ENCODE peak calls at places on chromosomes 11 and 22, in seven cellular contexts. C is lower leg skin, L is fibroblast of the aortic adventitia, V is uterus, Q is right lobe of liver, S is brain microvascular endothelial cell, U is AG10803. W is an unnamed sample.

GRCh38 chr11:95092549-95093324 is 3.1 kb downstream of the ENDOD1 start:
- DNase-seq in C (no peak), L (peak; percentile 53), V (no peak), Q (no peak), S (peak; percentile 72), U (peak; percentile 47), W (no peak)

GRCh38 chr22:20429254-20430100 is 8.1 kb downstream of the SCARF2 start:
- DNase-seq in C (no peak), L (no peak), V (peak; percentile 20), Q (no peak), S (no peak), U (no peak), W (peak; percentile 86)

GRCh38 chr11:10460611-10461275 is 5.7 kb downstream of the AMPD3 start:
- DNase-seq in C (no peak), L (no peak), V (no peak), Q (no peak), S (no peak), U (no peak), W (no peak)

GRCh38 chr11:70788247-70789022 is 390.1 kb downstream of the CTTN start:
- DNase-seq in C (no peak), L (peak; percentile 80), V (no peak), Q (no peak), S (peak; percentile 94), U (peak; percentile 70), W (peak; percentile 32)

GRCh38 chr11:73152861-73153483 is 10.9 kb upstream of the FCHSD2 start:
- DNase-seq in C (no peak), L (no peak), V (no peak), Q (no peak), S (no peak), U (no peak), W (no peak)

GRCh38 chr11:75262961-75263852 is 22.6 kb downstream of the TPBGL start:
- DNase-seq in C (no peak), L (no peak), V (peak; percentile 13), Q (peak; percentile 54), S (no peak), U (no peak), W (peak; percentile 63)

GRCh38 chr11:65979261-65979759 is 17.8 kb downstream of the SART1 start:
- DNase-seq in C (no peak), L (no peak), V (no peak), Q (no peak), S (no peak), U (no peak), W (no peak)

GRCh38 chr11:76849376-76849775 is 11.3 kb upstream of the ACER3 start:
- DNase-seq in C (no peak), L (no peak), V (no peak), Q (no peak), S (no peak), U (no peak), W (no peak)

GRCh38 chr22:20133930-20134549 is 2.4 kb downstream of the ZDHHC8 start:
- DNase-seq in C (no peak), L (no peak), V (no peak), Q (no peak), S (no peak), U (no peak), W (no peak)

GRCh38 chr11:32422545-32422944 is 12.8 kb downstream of the WT1 start:
- DNase-seq in C (no peak), L (no peak), V (no peak), Q (no peak), S (no peak), U (no peak), W (no peak)

GRCh38 chr11:121240650-121241299 is 51.8 kb upstream of the SC5D start:
- DNase-seq in C (no peak), L (peak; percentile 25), V (no peak), Q (no peak), S (no peak), U (peak; percentile 61), W (no peak)

GRCh38 chr22:41092847-41093371 is 517 bp downstream of the EP300 start:
- DNase-seq in C (no peak), L (peak; percentile 46), V (peak; percentile 19), Q (no peak), S (no peak), U (peak; percentile 23), W (peak; percentile 74)

GRCh38 chr11:76823481-76824028 is 37.2 kb upstream of the ACER3 start:
- DNase-seq in C (no peak), L (peak; percentile 89), V (peak; percentile 54), Q (no peak), S (peak; percentile 63), U (peak; percentile 59), W (no peak)

GRCh38 chr11:117390743-117391142 is 63.1 kb downstream of the CEP164 start:
- DNase-seq in C (no peak), L (no peak), V (no peak), Q (peak; percentile 23), S (no peak), U (no peak), W (no peak)

GRCh38 chr22:24432059-24432853 is 4.9 kb downstream of the ADORA2A start:
- DNase-seq in C (no peak), L (peak; percentile 83), V (peak; percentile 58), Q (no peak), S (peak; percentile 25), U (peak; percentile 32), W (peak; percentile 75)

GRCh38 chr22:35400335-35400680 is 368 bp downstream of the MCM5 start:
- DNase-seq in C (no peak), L (no peak), V (no peak), Q (no peak), S (no peak), U (no peak), W (no peak)

GRCh38 chr22:39735776-39736175 is 157.8 kb downstream of the ENTHD1 start:
- DNase-seq in C (no peak), L (no peak), V (no peak), Q (no peak), S (no peak), U (no peak), W (peak; percentile 56)

DNA sequence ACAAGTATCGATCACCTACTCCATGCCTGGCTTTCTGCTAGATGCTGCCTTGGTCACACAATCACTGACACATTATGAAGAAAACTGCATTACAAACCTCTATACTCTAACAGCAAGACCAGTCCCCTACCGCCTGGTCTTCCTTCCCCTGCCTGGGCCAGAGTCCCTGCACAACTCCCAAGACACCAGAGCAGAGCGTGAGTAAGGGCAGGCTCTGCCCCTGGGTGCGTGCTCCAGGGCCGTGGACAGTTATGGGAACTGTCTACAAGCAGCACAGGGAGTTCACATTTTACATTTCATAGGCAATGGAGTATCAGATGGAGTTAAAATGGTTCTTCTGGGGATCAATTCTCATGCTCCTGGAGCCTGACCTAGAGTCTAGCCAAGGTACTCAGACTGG is 6.5 kb downstream of the FZD4 start:
- DNase-seq in C (no peak), L (no peak), V (no peak), Q (no peak), S (no peak), U (no peak), W (no peak)
- H3K4me3 ChIP-seq in C (no peak overlapping the region), L (peak overlapping the region; percentile 9), V (no peak overlapping the region), Q (no peak overlapping the region), S (no peak overlapping the region), U (no peak overlapping the region), W (peak overlapping the region; percentile 82)

GRCh38 chr11:15379483-15379882 is 264.8 kb downstream of the INSC start:
- DNase-seq in C (no peak), L (no peak), V (no peak), Q (no peak), S (no peak), U (no peak), W (no peak)
- TF ChIP-seq CTCF in C (no peak), L (no peak), V (no peak), Q (no peak), S (no peak), U (no peak), W (no peak)

GRCh38 chr11:62505112-62505783 is 41.4 kb downstream of the AHNAK start:
- DNase-seq in C (peak; percentile 28), L (no peak), V (peak; percentile 28), Q (no peak), S (peak; percentile 16), U (no peak), W (no peak)

GRCh38 chr11:62504158-62504973 is 42.2 kb downstream of the AHNAK start:
- DNase-seq in C (no peak), L (no peak), V (no peak), Q (no peak), S (no peak), U (no peak), W (peak; percentile 80)

GRCh38 chr11:62507023-62507422 is 39.6 kb downstream of the AHNAK start:
- DNase-seq in C (no peak), L (no peak), V (peak; percentile 37), Q (no peak), S (no peak), U (no peak), W (no peak)

GRCh38 chr11:62506413-62506940 is 40.1 kb downstream of the AHNAK start:
- DNase-seq in C (no peak), L (no peak), V (no peak), Q (no peak), S (no peak), U (no peak), W (no peak)

DNA sequence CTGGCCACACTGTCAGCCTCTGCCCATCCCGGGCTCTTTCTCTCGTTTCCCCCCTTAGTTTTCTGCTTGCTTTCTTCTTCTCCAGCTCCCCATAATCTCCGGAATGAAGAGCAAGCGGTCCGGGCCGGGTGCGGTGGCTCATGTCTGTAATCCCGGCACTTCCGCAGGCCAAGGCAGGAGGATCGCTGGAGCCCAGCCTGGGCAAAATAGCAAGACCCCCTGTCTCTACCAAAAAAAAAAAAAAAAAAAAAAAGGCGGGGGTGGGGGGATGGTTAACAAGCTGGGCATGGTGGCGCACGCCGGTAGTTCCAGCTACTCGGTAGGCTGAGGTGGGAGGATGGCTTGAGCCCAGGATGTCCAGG is 40.8 kb downstream of the AHNAK start:
- DNase-seq in C (no peak), L (no peak), V (no peak), Q (no peak), S (no peak), U (no peak), W (no peak)
- H3K4me3 ChIP-seq in C (no peak overlapping the region), L (no peak overlapping the region), V (no peak overlapping the region), Q (no peak overlapping the region), S (peak overlapping the region; percentile 38), U (peak overlapping the region; percentile 15), W (peak overlapping the region; percentile 26)

GRCh38 chr22:37999236-37999635 is 14.9 kb upstream of the SOX10 start:
- DNase-seq in C (peak; percentile 43), L (no peak), V (no peak), Q (no peak), S (no peak), U (no peak), W (no peak)

GRCh38 chr22:37996515-37997246 is 12.3 kb upstream of the SOX10 start:
- DNase-seq in C (no peak), L (no peak), V (no peak), Q (no peak), S (no peak), U (no peak), W (no peak)

GRCh38 chr22:37999640-38000272 is 15.4 kb upstream of the SOX10 start:
- DNase-seq in C (no peak), L (peak; percentile 42), V (no peak), Q (no peak), S (peak; percentile 54), U (peak; percentile 11), W (no peak)

GRCh38 chr22:37996079-37996478 is 11.7 kb upstream of the SOX10 start:
- DNase-seq in C (no peak), L (no peak), V (no peak), Q (no peak), S (no peak), U (no peak), W (no peak)

DNA sequence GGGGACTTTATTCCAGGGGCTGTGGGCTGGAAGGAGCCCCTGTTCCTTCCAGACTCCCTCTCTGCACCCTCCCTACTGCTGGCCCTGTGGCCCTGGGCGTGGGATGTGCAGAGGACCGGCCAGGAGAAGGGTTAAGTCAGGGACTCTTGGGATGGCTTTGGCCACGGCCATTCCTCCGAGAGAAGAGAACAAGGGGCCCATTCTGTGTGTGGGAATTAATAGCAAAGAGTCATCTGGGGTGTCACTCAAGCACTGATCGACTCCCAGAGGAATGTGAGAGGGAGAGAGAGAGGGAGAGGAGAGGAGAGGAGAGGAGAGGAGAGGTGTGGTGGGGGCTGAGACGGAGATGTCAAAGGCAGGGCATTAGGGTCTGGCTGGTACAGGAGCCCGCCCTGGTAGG is 14.2 kb upstream of the SOX10 start:
- DNase-seq in C (no peak), L (no peak), V (no peak), Q (no peak), S (no peak), U (no peak), W (no peak)
- TF ChIP-seq CTCF in C (no peak), L (no peak), V (no peak), Q (no peak), S (no peak), U (no peak), W (no peak)

W was measured in upper lobe of right lung.